ENCODE peak calls at places on chromosomes 11 and 22, in four cellular contexts. Q, P, S and H are unnamed samples.
A peak's percentile ranks its signal among the peaks of the same experiment; 100 is the strongest.

GRCh38 chr11:83033972-83034672 is 37.6 kb downstream of the RAB30 start:
- DNase-seq in S (no peak), Q (peak; percentile 81), P (peak; percentile 45), H (peak; percentile 78)

GRCh38 chr11:129910360-129910759 is 15.0 kb upstream of the NFRKB start:
- DNase-seq in Q (no peak), S (no peak), P (peak; percentile 11), H (no peak)

GRCh38 chr11:56843816-56844215 is 95.3 kb upstream of the OR9G4 start:
- DNase-seq in P (no peak), S (no peak), Q (no peak), H (no peak)

GRCh38 chr22:41925783-41926460 is 684 bp downstream of the TNFRSF13C start:
- DNase-seq in S (peak; percentile 45), P (peak; percentile 71), Q (no peak), H (no peak)

GRCh38 chr11:35066783-35067476 is 72.0 kb upstream of the CD44 start:
- DNase-seq in Q (no peak), S (no peak), P (no peak), H (no peak)

GRCh38 chr22:42294034-42294985 is 23.9 kb upstream of the TCF20 start:
- DNase-seq in Q (peak; percentile 12), P (peak; percentile 87), S (peak; percentile 39), H (peak; percentile 33)

GRCh38 chr22:28989035-28989464 is 72.6 kb downstream of the C22orf31 start:
- DNase-seq in Q (peak; percentile 75), P (no peak), S (no peak), H (no peak)

GRCh38 chr11:69721745-69722144 is 17.9 kb upstream of the FGF19 start:
- DNase-seq in Q (no peak), P (no peak), S (no peak), H (no peak)

GRCh38 chr11:91160661-91161060 is 937.8 kb upstream of the CHORDC1 start:
- DNase-seq in P (no peak), S (no peak), Q (no peak), H (no peak)

GRCh38 chr11:61028135-61028729 is 56.8 kb downstream of the CD6 start:
- DNase-seq in S (no peak), Q (no peak), P (no peak), H (no peak)

GRCh38 chr11:93081694-93082093 is 112.2 kb downstream of the MTNR1B start:
- DNase-seq in S (no peak), Q (no peak), P (no peak), H (no peak)

GRCh38 chr22:29306175-29306829 is at the start of gene GAS2L1:
- DNase-seq in S (peak; percentile 54), P (peak; percentile 89), Q (peak; percentile 57), H (peak; percentile 78)

GRCh38 chr11:61869636-61870428 is 21.5 kb downstream of the FADS3 start:
- DNase-seq in P (peak; percentile 52), Q (no peak), S (no peak), H (no peak)

GRCh38 chr11:5719703-5720495 is 16.3 kb upstream of the OR56B1 start:
- DNase-seq in S (no peak), Q (no peak), P (no peak), H (no peak)

GRCh38 chr22:45709866-45710265 is 38.2 kb downstream of the ATXN10 start:
- DNase-seq in S (no peak), Q (peak; percentile 74), P (no peak), H (peak; percentile 81)

GRCh38 chr22:45707605-45708004 is 36.0 kb downstream of the ATXN10 start:
- DNase-seq in S (no peak), P (no peak), Q (no peak), H (no peak)

GRCh38 chr22:45710469-45710868 is 38.8 kb downstream of the ATXN10 start:
- DNase-seq in Q (no peak), P (no peak), S (no peak), H (no peak)

GRCh38 chr22:45709004-45709739 is 37.5 kb downstream of the ATXN10 start:
- DNase-seq in S (peak; percentile 59), P (no peak), Q (peak; percentile 88), H (peak; percentile 77)

GRCh38 chr22:45708145-45708544 is 36.5 kb downstream of the ATXN10 start:
- DNase-seq in Q (no peak), P (no peak), S (no peak), H (no peak)
- TF ChIP-seq CTCF in Q (no peak), P (no peak), S (no peak), H (no peak)

GRCh38 chr22:17268501-17269223 is 49.4 kb upstream of the ADA2 start:
- DNase-seq in P (no peak), S (no peak), Q (no peak), H (no peak)
- TF ChIP-seq CTCF in P (peak; percentile 12), S (no peak), Q (no peak), H (no peak)

DNA sequence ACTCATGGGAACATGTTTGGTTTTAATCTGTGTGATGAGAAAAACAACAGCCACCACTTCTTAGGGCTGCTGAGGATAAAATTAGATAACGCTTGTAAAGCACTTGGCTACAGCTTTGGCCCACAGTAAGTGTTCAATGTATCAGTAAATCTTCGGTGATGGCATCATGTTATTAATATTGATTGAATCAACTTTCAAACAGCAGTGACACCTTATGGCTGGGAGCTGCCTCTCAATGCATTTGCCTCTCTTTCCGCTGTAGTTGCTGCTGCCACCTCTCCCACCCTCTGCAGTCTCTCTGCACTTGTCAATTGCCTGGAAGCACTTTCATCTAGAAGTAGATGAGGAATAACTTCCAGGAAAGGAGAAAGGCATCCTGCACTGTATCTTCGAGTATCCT is 491.1 kb downstream of the OPCML start:
- DNase-seq in Q (no peak), P (no peak), S (no peak), H (no peak)
- TF ChIP-seq CTCF in Q (no peak), P (no peak), S (no peak), H (no peak)

DNA sequence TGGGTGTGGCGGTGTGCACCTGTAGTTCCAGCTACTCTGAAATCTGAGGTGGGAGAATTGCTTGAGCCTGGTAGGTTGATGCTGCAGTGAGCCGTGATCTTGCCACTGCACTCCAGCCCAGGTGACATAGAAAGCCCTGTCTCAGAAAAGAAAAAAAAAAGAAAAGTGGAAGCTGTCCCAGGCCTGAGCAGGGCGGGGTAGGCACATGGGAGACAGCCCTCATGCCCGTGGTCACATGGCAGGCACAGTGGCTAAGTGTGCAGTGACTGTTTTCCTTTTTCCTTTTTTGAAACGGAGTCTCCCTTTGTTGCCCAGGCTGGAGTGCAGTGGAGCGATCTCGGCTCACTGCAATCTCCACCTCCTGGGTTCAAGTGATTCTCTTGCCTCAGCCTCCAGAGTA is 7.7 kb downstream of the OTUB1 start:
- DNase-seq in P (no peak), S (no peak), Q (no peak), H (no peak)
- TF ChIP-seq CTCF in P (no peak), S (no peak), Q (no peak), H (no peak)

GRCh38 chr11:112837162-112837826 is 123.9 kb upstream of the NCAM1 start:
- DNase-seq in P (peak; percentile 42), S (no peak), Q (no peak), H (no peak)
- TF ChIP-seq CTCF in P (no peak), S (no peak), Q (no peak), H (no peak)

DNA sequence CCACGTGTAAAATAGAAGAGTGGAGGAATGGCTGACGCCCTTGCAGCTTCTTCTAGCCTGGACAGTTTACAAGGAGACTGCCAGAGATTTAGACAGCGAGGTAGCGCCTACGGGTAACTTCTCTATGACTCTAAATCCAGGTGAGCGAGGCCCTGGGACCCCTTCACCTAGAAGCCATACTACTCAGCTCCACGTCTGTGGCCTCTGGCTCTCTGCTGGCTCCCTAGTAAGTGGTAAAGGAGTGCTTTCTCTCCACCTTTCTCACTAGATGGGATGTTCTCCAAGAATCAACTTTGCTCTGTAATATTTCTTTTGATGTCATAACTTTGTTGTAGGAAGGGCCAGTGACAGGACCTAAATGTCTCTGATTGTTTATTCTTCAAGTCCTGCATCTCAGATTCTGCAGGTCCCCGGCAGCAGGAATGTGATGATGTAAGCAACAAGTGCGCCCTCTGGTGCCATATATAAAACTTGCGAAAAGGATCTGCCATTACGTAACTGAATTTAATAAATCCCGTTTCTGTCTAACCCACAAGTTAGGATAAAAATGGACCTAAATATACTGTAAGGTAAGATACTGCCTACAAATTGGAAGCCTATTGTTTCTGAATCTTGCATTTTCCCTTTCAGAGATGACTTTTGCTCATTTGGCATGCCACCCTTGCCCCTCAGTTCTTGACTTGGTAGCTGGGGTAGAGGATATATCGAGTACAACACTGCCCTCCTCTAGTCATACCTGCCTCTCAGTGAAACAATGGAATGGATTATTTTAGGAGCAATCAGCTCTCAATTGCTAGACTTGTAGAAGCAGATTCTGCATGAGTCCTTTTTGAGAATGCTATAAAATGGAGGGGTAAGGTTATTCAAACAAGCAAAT is 11.0 kb upstream of the PTPN5 start:
- DNase-seq in Q (peak; percentile 52), S (peak; percentile 52), P (peak; percentile 80), H (peak; percentile 57)
- TF ChIP-seq CTCF in Q (peak; percentile 69), S (peak; percentile 70), P (peak; percentile 66), H (peak; percentile 84)

DNA sequence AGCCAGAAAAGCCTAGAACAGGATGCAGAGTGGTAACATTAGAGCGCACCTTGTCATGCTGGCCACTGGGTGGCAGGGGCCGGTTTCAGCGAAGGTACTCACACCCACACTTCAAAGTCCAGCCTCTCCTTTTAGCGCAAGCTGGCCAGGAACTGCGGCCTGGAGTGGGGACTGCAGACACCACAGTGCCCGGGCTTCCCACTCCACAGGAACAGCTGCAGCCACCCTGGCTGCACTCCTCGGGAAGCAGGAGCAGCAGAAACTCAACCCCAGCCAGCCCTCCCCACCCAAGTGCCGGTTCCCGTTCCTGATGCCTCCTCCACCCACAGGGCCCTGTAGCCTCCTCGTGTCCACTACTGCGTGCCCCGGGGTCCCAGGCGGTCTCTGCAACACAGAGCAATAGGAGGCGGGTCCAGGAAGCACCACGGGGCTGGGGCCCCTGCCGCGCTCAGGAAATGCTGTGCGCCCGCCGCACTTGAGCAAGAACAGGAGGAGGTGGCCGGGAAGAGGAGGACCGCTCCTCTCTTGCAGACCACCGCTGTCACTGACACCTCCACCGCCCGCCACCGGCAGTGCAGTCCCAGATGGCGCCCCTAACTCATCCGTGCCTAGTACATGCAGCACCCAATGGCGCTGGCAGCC is 2.2 kb downstream of the RFPL2 start:
- DNase-seq in P (peak; percentile 78), S (peak; percentile 68), Q (peak; percentile 14), H (peak; percentile 44)
- TF ChIP-seq CTCF in P (peak; percentile 42), S (peak; percentile 92), Q (peak; percentile 44), H (peak; percentile 79)

DNA sequence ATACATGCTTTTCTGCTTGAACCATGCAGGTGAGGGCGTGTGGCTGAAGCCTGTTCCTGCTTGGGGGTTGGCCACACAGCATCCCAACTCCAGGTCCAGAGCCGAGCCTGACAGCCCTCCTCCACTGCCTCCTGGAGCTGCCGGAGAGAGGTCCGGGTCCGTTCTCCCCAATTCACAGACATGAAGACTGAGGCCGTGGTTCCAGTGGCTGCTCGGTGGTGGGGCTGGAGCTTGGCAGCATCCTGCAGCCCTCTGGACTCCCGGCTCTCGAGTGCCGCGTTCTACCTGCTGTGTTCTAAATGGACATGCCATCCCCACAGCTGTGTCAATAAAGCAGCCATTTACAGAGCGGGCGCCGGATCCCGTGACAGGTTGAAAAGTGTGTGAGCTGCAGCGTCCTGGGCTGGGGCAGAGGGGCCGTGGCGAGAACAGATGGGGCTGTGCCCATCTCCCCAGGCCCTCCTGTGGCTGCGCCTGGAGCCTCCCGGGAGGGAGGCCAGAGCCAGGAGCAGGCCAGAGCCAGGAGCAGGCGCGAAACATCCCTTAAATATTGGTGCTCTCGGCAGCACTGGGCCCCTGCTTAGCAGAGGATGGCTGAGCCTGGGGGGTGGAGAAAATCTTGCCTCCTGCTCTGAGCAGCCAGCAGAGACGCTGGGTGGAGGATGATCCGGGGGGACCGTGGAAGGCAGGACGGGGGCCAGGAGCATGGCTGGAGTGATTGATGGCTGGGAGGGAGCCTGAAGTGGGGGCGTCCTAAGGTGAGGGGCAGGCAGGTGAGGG is 46.1 kb downstream of the FLRT1 start:
- DNase-seq in S (no peak), Q (no peak), P (no peak), H (no peak)
- TF ChIP-seq CTCF in S (no peak), Q (no peak), P (no peak), H (no peak)